ENCODE peak calls at places on chromosomes 4 and X, in seven cellular contexts. P, B, H, D, T, J and Z are unnamed samples. For H3K27me3, the result is how much of the 10 kb centered on the place peaks cover.

GRCh38 chr4:89674876-89675459 is 162.0 kb downstream of the SNCA start:
- DNase-seq in P (no peak), B (no peak), T (no peak), H (no peak), D (no peak), J (no peak), Z (no peak)

GRCh38 chrX:49848275-49848674 is 19.2 kb downstream of the PAGE4 start:
- DNase-seq in T (no peak), B (no peak), J (no peak), D (no peak), H (no peak), P (no peak), Z (no peak)

GRCh38 chr4:65139998-65140397 is 530.3 kb downstream of the EPHA5 start:
- DNase-seq in J (no peak), P (no peak), B (no peak), D (no peak), H (no peak), T (no peak), Z (peak)

GRCh38 chrX:20061869-20062254 is 54.8 kb downstream of the MAP7D2 start:
- DNase-seq in B (no peak), H (no peak), D (no peak), T (peak), J (no peak), P (no peak), Z (peak)

GRCh38 chrX:9646471-9647038 is 119.1 kb downstream of the GPR143 start:
- DNase-seq in J (no peak), H (no peak), D (no peak), T (no peak), P (no peak), B (no peak), Z (no peak)

GRCh38 chr4:117085185-117085701 is at the start of gene TRAM1L1:
- DNase-seq in D (no peak), B (no peak), T (no peak), H (peak), P (peak), J (peak), Z (peak)

GRCh38 chr4:5592272-5592671 is 116.1 kb downstream of the EVC2 start:
- DNase-seq in D (no peak), P (no peak), J (peak), B (no peak), H (no peak), T (no peak), Z (no peak)

GRCh38 chrX:25941087-25941486 is 197.1 kb upstream of the MAGEB18 start:
- DNase-seq in D (peak), P (no peak), T (no peak), H (no peak), J (no peak), B (no peak), Z (peak)

GRCh38 chr4:186781032-186781917 is 57.6 kb upstream of the FAT1 start:
- DNase-seq in B (no peak), D (peak), T (no peak), P (no peak), H (no peak), J (no peak), Z (peak)

GRCh38 chr4:20456416-20456815 is 204.7 kb downstream of the SLIT2 start:
- DNase-seq in T (no peak), B (no peak), P (no peak), D (no peak), J (no peak), H (no peak), Z (peak)

GRCh38 chr4:187127456-187127855 is 403.8 kb upstream of the FAT1 start:
- DNase-seq in B (no peak), H (no peak), J (no peak), P (no peak), T (no peak), D (no peak), Z (no peak)

GRCh38 chr4:77154761-77155499 is 2.1 kb upstream of the CCNG2 start:
- DNase-seq in B (no peak), D (no peak), P (no peak), J (no peak), H (no peak), T (no peak), Z (no peak)

GRCh38 chr4:48222491-48222890 is 47.1 kb downstream of the TEC start:
- DNase-seq in T (no peak), H (no peak), P (no peak), D (no peak), B (no peak), J (no peak), Z (no peak)

GRCh38 chr4:148015058-148015457 is 283.2 kb downstream of the ARHGAP10 start:
- DNase-seq in P (no peak), B (no peak), J (no peak), H (no peak), D (no peak), T (no peak), Z (no peak)

GRCh38 chr4:6953751-6954380 is 44.2 kb downstream of the TBC1D14 start:
- DNase-seq in T (no peak), B (peak), H (peak), P (peak), J (peak), D (peak), Z (peak)

GRCh38 chr4:176534566-176534965 is 214.8 kb downstream of the SPCS3 start:
- DNase-seq in D (no peak), H (no peak), J (no peak), T (no peak), B (no peak), P (no peak), Z (peak)

GRCh38 chr4:163679189-163679588 is 184.7 kb downstream of the TMA16 start:
- DNase-seq in T (no peak), P (no peak), J (no peak), D (no peak), H (no peak), B (no peak), Z (peak)
- TF ChIP-seq CTCF in T (no peak), P (no peak), J (peak), D (peak), H (no peak), B (no peak), Z (peak)

GRCh38 chrX:74551934-74552333 is 62.5 kb downstream of the RLIM start:
- DNase-seq in T (no peak), J (no peak), D (no peak), P (no peak), B (no peak), H (no peak), Z (no peak)

GRCh38 chrX:74557378-74557777 is 57.0 kb downstream of the RLIM start:
- DNase-seq in B (no peak), J (no peak), T (no peak), P (no peak), H (no peak), D (no peak), Z (no peak)
- H3K27me3 ChIP-seq in B (under half), J (under half), T (under half), P (under half), H (under half), D (under half), Z (under half)

DNA sequence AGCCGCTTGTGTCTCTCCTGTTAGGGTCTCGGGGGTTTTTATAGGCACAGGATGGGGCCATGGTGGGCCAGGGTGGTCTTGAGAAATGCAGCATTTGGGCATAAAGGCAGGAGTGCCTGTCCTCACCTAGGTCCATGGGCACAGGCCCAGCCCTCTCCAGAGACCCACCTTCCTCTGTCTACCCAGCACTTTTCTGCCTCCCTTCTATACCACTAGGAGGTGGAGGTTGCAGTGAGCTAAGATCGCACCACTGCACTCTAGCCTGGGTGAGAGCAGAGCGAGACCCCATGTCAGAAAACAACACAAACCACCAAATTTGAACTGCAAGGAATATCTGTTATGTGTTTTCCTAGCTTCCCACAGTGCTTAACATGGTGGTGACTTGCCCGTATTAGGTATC is 38.0 kb downstream of the MOB1B start:
- DNase-seq in P (no peak), B (no peak), D (no peak), J (peak), H (no peak), T (no peak), Z (no peak)
- TF ChIP-seq CTCF in P (no peak), B (no peak), D (no peak), J (peak), H (no peak), T (no peak), Z (no peak)

GRCh38 chrX:152154050-152154449 is 15.7 kb upstream of the MAGEA10 start:
- DNase-seq in H (no peak), J (no peak), D (no peak), B (no peak), P (no peak), T (no peak), Z (no peak)
- H3K27me3 ChIP-seq in H (under half), J (under half), D (under half), B (under half), P (under half), T (under half), Z (under half)